ENCODE peak calls at places on chromosomes 1 and 21, in six cellular contexts. K is anterior cingulate cortex; Y is T follicular helper cell; A is LHCN-M2; U is stimulated activated CD4-positive, alpha-beta T cell treated with anti-CD3 and anti-CD28 coated beads, Interleukin-4, amount 100 ng/mL, for 4 hours; D is SJSA1. L is an unnamed sample.

GRCh38 chr1:151715726-151716404 is 738 bp downstream of the CELF3 start:
- DNase-seq in K (no peak), Y (no peak), A (no peak), U (no peak), D (no peak), L (no peak)

GRCh38 chr1:231160851-231161710 is 777 bp upstream of the TRIM67 start:
- DNase-seq in K (peak), Y (no peak), A (no peak), U (no peak), D (no peak), L (no peak)

GRCh38 chr21:43919871-43920801 is 55.1 kb downstream of the AGPAT3 start:
- DNase-seq in K (no peak), Y (no peak), A (no peak), U (no peak), D (no peak), L (no peak)

GRCh38 chr1:201443747-201444146 is 22.2 kb upstream of the TNNI1 start:
- DNase-seq in K (no peak), Y (no peak), A (no peak), U (no peak), D (no peak), L (no peak)

GRCh38 chr1:20355828-20356735 is 65.4 kb downstream of the VWA5B1 start:
- DNase-seq in K (no peak), Y (no peak), A (no peak), U (no peak), D (no peak), L (no peak)

GRCh38 chr1:3480369-3480719 is 25.9 kb downstream of the ARHGEF16 start:
- DNase-seq in K (no peak), Y (no peak), A (no peak), U (no peak), D (no peak), L (no peak)

GRCh38 chr1:39266269-39266668 is 61.8 kb downstream of the MACF1 start:
- DNase-seq in K (no peak), Y (no peak), A (peak), U (no peak), D (no peak), L (no peak)

GRCh38 chr1:88646852-88647645 is 37.0 kb upstream of the PKN2 start:
- DNase-seq in K (no peak), Y (no peak), A (peak), U (no peak), D (no peak), L (no peak)

GRCh38 chr1:199808110-199808870 is 219.2 kb upstream of the NR5A2 start:
- DNase-seq in K (no peak), Y (no peak), A (peak), U (no peak), D (no peak), L (no peak)

GRCh38 chr1:156746381-156746715 is 5.1 kb downstream of the HDGF start:
- DNase-seq in K (no peak), Y (no peak), A (no peak), U (no peak), D (no peak), L (no peak)

GRCh38 chr1:240128361-240128760 is 36.7 kb downstream of the FMN2 start:
- DNase-seq in K (no peak), Y (no peak), A (no peak), U (no peak), D (no peak), L (no peak)

GRCh38 chr1:98046031-98046641 is 125.3 kb upstream of the DPYD start:
- DNase-seq in K (no peak), Y (no peak), A (peak), U (peak), D (peak), L (no peak)

GRCh38 chr1:9331016-9331415 is 38.3 kb downstream of the SPSB1 start:
- DNase-seq in K (no peak), Y (no peak), A (no peak), U (no peak), D (no peak), L (no peak)

GRCh38 chr1:176462671-176463225 is at the start of gene PAPPA2:
- DNase-seq in K (no peak), Y (no peak), A (no peak), U (no peak), D (no peak), L (no peak)

GRCh38 chr1:68384321-68384813 is 65.4 kb downstream of the RPE65 start:
- DNase-seq in K (peak), Y (no peak), A (peak), U (no peak), D (peak), L (no peak)

GRCh38 chr1:9417695-9418094 is 121.6 kb upstream of the SLC25A33 start:
- DNase-seq in K (no peak), Y (no peak), A (no peak), U (no peak), D (no peak), L (no peak)